ENCODE peak calls at places on chromosome 18, in six cellular contexts. E, O, Q, F, Y and I are unnamed samples.

GRCh38 chr18:70197042-70197441 is 8.4 kb downstream of the RTTN start:
- DNase-seq in Y (no peak), E (no peak), O (no peak), Q (no peak), F (no peak), I (no peak)

GRCh38 chr18:5380581-5380980 is 85.1 kb upstream of the ZBTB14 start:
- DNase-seq in Y (no peak), F (no peak), E (no peak), Q (no peak), O (no peak), I (no peak)

GRCh38 chr18:7601936-7602335 is 34.8 kb downstream of the PTPRM start:
- DNase-seq in E (no peak), O (no peak), Q (no peak), F (no peak), Y (no peak), I (no peak)

GRCh38 chr18:33755918-33756590 is 178.0 kb downstream of the ASXL3 start:
- DNase-seq in F (no peak), E (peak; percentile 90), Q (peak; percentile 18), O (peak; percentile 38), Y (peak; percentile 87), I (peak; percentile 9)

GRCh38 chr18:75223687-75224347 is 13.2 kb downstream of the TSHZ1 start:
- DNase-seq in F (no peak), E (no peak), O (no peak), Q (no peak), Y (no peak), I (no peak)

GRCh38 chr18:43396266-43396665 is 119.0 kb upstream of the SYT4 start:
- DNase-seq in O (no peak), Y (no peak), E (peak; percentile 20), F (no peak), Q (no peak), I (no peak)

GRCh38 chr18:23872701-23873550 is 141.6 kb upstream of the TTC39C start:
- DNase-seq in Y (no peak), E (no peak), Q (peak; percentile 69), F (peak; percentile 53), O (no peak), I (no peak)

GRCh38 chr18:78448106-78448505 is 531.5 kb upstream of the SALL3 start:
- DNase-seq in E (no peak), O (no peak), Q (no peak), F (no peak), Y (no peak), I (no peak)

GRCh38 chr18:3842844-3843243 is 392.9 kb downstream of the TGIF1 start:
- DNase-seq in O (no peak), E (no peak), Y (no peak), F (no peak), Q (no peak), I (no peak)

GRCh38 chr18:57062841-57063240 is 84.0 kb upstream of the BOD1L2 start:
- DNase-seq in Q (peak; percentile 73), O (no peak), Y (no peak), F (no peak), E (no peak), I (no peak)

DNA sequence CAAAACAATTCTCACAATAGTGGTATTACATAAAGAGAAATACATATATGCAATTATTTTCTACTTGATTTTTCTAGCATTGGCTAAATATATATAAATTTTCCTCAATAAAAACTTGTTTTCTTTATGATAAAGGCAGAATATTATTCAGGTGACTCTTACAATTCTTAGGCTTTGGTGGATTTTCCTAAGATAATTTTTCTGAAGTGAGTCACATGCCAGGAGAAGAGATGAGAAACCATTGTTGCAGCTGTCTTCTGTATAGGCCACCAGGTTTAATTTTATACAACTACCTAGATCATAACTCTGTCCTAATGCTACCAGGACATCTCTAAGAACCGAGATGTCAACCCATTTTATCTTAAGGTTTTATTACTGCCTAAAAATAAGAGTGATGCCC is 552.4 kb upstream of the CDH2 start:
- DNase-seq in Q (no peak), Y (no peak), O (no peak), F (no peak), E (peak; percentile 53), I (no peak)
- H3K4me3 ChIP-seq in Q (no peak overlapping the region), Y (no peak overlapping the region), O (no peak overlapping the region), F (no peak overlapping the region), E (no peak overlapping the region), I (no peak overlapping the region)

DNA sequence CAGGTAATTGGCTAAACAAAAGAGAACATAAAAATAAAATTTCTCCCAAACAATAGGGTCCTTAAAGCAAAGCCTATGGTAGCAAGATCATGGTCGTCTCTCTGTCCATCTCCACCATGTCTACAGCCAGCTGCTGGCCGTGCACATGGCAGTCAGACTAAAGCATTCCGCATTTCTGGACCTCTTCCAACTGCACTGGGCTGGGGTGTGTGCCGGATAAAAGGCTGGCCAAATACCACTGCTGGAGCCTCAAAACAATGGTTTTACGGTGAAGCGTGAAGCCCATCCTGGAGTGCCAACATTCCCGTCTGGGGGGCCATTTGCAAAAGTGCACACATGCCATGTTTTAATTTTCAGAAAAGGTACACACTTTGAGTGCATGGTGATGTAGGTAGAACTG is 74.8 kb upstream of the PIEZO2 start:
- DNase-seq in F (no peak), O (no peak), Q (no peak), E (no peak), Y (no peak), I (no peak)
- TF ChIP-seq CTCF in F (no peak), O (no peak), Q (no peak), E (no peak), Y (no peak), I (no peak)

GRCh38 chr18:46070683-46071614 is 1.1 kb downstream of the PSTPIP2 start:
- DNase-seq in Y (no peak), F (peak; percentile 78), Q (no peak), O (no peak), E (no peak), I (no peak)
- H3K4me3 ChIP-seq in Y (peak overlapping the region; percentile 81), F (peak overlapping the region; percentile 77), Q (peak overlapping the region; percentile 74), O (peak overlapping the region; percentile 42), E (peak overlapping the region; percentile 81), I (peak overlapping the region; percentile 72)

DNA sequence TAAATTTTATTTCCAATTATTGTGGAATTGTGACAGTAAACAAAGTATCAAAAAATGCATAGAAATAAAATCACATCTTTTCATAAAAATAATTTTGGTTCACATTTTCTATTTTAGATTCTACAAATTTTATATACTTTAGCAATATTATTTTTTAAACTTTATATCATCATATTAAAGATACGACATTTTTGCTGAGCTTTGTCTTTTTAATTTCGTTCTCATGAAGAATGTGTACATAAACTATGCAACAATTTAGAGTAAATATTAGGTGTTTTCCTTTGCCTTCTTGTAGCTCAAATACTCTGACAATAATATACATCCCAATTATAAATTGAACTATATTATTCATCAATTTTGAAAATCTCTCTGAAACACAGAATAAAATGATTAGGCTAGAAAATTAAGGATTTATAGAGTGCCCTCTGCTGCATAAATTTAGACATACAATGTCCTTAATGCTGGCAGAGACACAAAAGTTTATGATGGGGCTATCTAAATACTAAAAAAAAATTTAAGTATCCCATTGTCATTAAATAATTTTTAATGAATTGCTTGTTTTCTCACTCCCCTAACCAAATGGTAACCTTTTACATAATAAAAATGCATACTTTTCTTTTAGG is 45.7 kb downstream of the CCDC102B start:
- DNase-seq in Q (no peak), F (no peak), Y (no peak), E (peak; percentile 15), O (no peak), I (no peak)
- TF ChIP-seq CTCF in Q (no peak), F (no peak), Y (peak; percentile 9), E (peak; percentile 35), O (no peak), I (no peak)

DNA sequence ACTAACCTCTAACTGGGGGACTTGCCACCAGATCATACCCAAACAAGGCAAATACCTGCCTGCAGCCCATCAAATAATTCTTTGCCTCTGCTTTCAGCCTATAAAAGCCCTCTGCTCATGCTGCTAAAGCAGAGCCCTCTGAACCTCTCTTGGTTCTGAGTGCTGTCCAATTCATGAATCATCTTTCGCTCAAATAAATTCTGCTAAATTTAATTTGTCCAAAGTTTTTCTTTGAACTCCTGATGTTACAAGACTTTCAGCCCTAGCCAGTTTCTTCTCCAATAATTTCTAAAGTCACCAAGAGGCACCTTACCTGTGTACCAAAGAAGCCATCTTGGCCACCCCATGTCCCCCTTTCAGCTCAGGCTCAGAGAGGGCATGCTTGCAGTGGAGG is 72.0 kb downstream of the MRO start:
- DNase-seq in O (no peak), E (no peak), Y (no peak), F (no peak), Q (no peak), I (no peak)
- H3K4me3 ChIP-seq in O (no peak overlapping the region), E (no peak overlapping the region), Y (no peak overlapping the region), F (no peak overlapping the region), Q (no peak overlapping the region), I (no peak overlapping the region)

GRCh38 chr18:36212301-36212977 is 25.1 kb downstream of the MOCOS start:
- DNase-seq in Y (no peak), F (no peak), E (peak; percentile 56), Q (no peak), O (no peak), I (no peak)
- TF ChIP-seq CTCF in Y (no peak), F (no peak), E (peak; percentile 44), Q (no peak), O (no peak), I (peak; percentile 6)

GRCh38 chr18:9055626-9056025 is 46.9 kb upstream of the NDUFV2 start:
- DNase-seq in E (no peak), Y (no peak), O (no peak), Q (no peak), F (no peak), I (no peak)
- H3K4me3 ChIP-seq in E (no peak overlapping the region), Y (no peak overlapping the region), O (no peak overlapping the region), Q (no peak overlapping the region), F (no peak overlapping the region), I (no peak overlapping the region)

GRCh38 chr18:61955644-61956043 is 62.8 kb upstream of the RNF152 start:
- DNase-seq in Q (no peak), Y (no peak), E (no peak), F (no peak), O (peak; percentile 67), I (no peak)

GRCh38 chr18:61953641-61954040 is 60.8 kb upstream of the RNF152 start:
- DNase-seq in F (no peak), Q (no peak), Y (no peak), E (no peak), O (no peak), I (no peak)

GRCh38 chr18:61953161-61953560 is 60.4 kb upstream of the RNF152 start:
- DNase-seq in Q (no peak), E (no peak), F (no peak), Y (no peak), O (no peak), I (no peak)

GRCh38 chr18:61954347-61954746 is 61.5 kb upstream of the RNF152 start:
- DNase-seq in Y (no peak), O (no peak), Q (no peak), F (no peak), E (no peak), I (no peak)

DNA sequence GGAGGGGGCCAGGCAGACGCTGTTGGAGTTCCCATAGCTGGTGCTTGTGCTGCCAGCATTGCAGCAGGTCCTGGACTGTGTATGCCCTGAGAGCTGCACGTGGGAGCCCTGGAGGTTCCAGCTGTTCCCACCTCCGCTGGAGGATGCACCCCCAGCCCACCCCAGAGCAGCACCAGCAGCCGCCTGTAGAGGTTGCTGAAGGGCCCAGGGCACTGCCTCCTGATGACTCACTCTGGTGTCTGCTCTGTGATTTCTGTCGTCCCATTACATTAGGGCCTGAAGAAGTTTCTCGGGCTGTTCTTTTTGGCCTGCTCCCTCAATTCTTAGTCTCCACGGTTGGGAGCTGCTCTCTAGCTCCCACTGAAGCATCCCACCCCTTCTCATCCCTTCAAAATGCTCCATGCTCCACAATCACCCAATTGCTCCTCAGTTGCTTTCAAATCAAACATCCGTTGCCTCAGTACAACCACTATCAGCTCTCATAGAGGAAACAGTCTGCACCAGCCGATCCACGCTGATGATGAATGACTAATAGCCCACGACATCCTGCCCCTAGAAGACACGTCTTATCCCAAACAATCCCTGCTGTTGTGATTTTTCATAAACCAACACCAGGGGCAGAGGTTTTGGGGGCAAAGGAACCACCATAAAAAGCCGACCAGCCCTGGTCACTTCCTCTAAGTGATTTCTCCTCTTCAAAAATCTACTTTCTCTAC is 65.2 kb upstream of the RNF152 start:
- DNase-seq in E (no peak), F (peak; percentile 44), Y (no peak), Q (peak; percentile 43), O (no peak), I (no peak)
- TF ChIP-seq CTCF in E (no peak), F (no peak), Y (peak; percentile 3), Q (no peak), O (no peak), I (peak; percentile 1)